ENCODE peak calls at places on chromosomes 16 and 17, in eight cellular contexts. One of them, this sample, is unnamed.

GRCh38 chr16:84753412-84754325 is 53.9 kb downstream of the USP10 start:
- DNase-seq in fibroblast of lung: no peak
- DNase-seq in uterus: no peak
- DNase-seq in IMR-90: no peak
- DNase-seq in dorsolateral prefrontal cortex: no peak
- DNase-seq in MM.1S: no peak
- DNase-seq in suprapubic skin: no peak
- DNase-seq in CD8-positive, alpha-beta T cell: no peak
- DNase-seq in this sample: no peak

GRCh38 chr16:57000271-57001025 is 11.1 kb downstream of the NLRC5 start:
- DNase-seq in fibroblast of lung: peak
- DNase-seq in uterus: peak
- DNase-seq in IMR-90: peak
- DNase-seq in dorsolateral prefrontal cortex: no peak
- DNase-seq in MM.1S: no peak
- DNase-seq in suprapubic skin: no peak
- DNase-seq in CD8-positive, alpha-beta T cell: no peak
- DNase-seq in this sample: no peak

GRCh38 chr17:7219434-7219811 is 213 bp downstream of the DLG4 start:
- DNase-seq in fibroblast of lung: no peak
- DNase-seq in uterus: no peak
- DNase-seq in IMR-90: no peak
- DNase-seq in dorsolateral prefrontal cortex: no peak
- DNase-seq in MM.1S: no peak
- DNase-seq in suprapubic skin: no peak
- DNase-seq in CD8-positive, alpha-beta T cell: no peak
- DNase-seq in this sample: no peak

GRCh38 chr17:74130841-74131240 is 72.6 kb upstream of the RPL38 start:
- DNase-seq in fibroblast of lung: no peak
- DNase-seq in uterus: no peak
- DNase-seq in IMR-90: no peak
- DNase-seq in dorsolateral prefrontal cortex: no peak
- DNase-seq in MM.1S: no peak
- DNase-seq in suprapubic skin: no peak
- DNase-seq in CD8-positive, alpha-beta T cell: no peak
- DNase-seq in this sample: no peak

GRCh38 chr17:40106760-40107265 is 6.4 kb upstream of the NR1D1 start:
- DNase-seq in fibroblast of lung: peak
- DNase-seq in uterus: peak
- DNase-seq in IMR-90: no peak
- DNase-seq in dorsolateral prefrontal cortex: no peak
- DNase-seq in MM.1S: no peak
- DNase-seq in suprapubic skin: no peak
- DNase-seq in CD8-positive, alpha-beta T cell: no peak
- DNase-seq in this sample: no peak

GRCh38 chr16:52494621-52495020 is 52.3 kb downstream of the TOX3 start:
- DNase-seq in fibroblast of lung: peak
- DNase-seq in uterus: no peak
- DNase-seq in IMR-90: no peak
- DNase-seq in dorsolateral prefrontal cortex: no peak
- DNase-seq in MM.1S: no peak
- DNase-seq in suprapubic skin: no peak
- DNase-seq in CD8-positive, alpha-beta T cell: no peak
- DNase-seq in this sample: no peak

GRCh38 chr16:4213721-4214120 is 28.2 kb downstream of the SRL start:
- DNase-seq in fibroblast of lung: no peak
- DNase-seq in uterus: no peak
- DNase-seq in IMR-90: no peak
- DNase-seq in dorsolateral prefrontal cortex: no peak
- DNase-seq in MM.1S: no peak
- DNase-seq in suprapubic skin: no peak
- DNase-seq in CD8-positive, alpha-beta T cell: no peak
- DNase-seq in this sample: no peak

GRCh38 chr17:13735861-13736260 is 134.1 kb upstream of the HS3ST3A1 start:
- DNase-seq in fibroblast of lung: no peak
- DNase-seq in uterus: no peak
- DNase-seq in IMR-90: no peak
- DNase-seq in dorsolateral prefrontal cortex: no peak
- DNase-seq in MM.1S: no peak
- DNase-seq in suprapubic skin: no peak
- DNase-seq in CD8-positive, alpha-beta T cell: no peak
- DNase-seq in this sample: no peak

GRCh38 chr16:86879268-86879667 is 300.9 kb downstream of the FOXL1 start:
- DNase-seq in fibroblast of lung: no peak
- DNase-seq in uterus: no peak
- DNase-seq in IMR-90: no peak
- DNase-seq in dorsolateral prefrontal cortex: no peak
- DNase-seq in MM.1S: no peak
- DNase-seq in suprapubic skin: no peak
- DNase-seq in CD8-positive, alpha-beta T cell: no peak
- DNase-seq in this sample: no peak

GRCh38 chr16:476039-476438 is 50.6 kb downstream of the RAB11FIP3 start:
- DNase-seq in fibroblast of lung: no peak
- DNase-seq in uterus: no peak
- DNase-seq in IMR-90: no peak
- DNase-seq in dorsolateral prefrontal cortex: no peak
- DNase-seq in MM.1S: no peak
- DNase-seq in suprapubic skin: no peak
- DNase-seq in CD8-positive, alpha-beta T cell: no peak
- DNase-seq in this sample: no peak

GRCh38 chr17:46874906-46875305 is 23.5 kb downstream of the WNT9B start:
- DNase-seq in fibroblast of lung: no peak
- DNase-seq in uterus: no peak
- DNase-seq in IMR-90: no peak
- DNase-seq in dorsolateral prefrontal cortex: no peak
- DNase-seq in MM.1S: no peak
- DNase-seq in suprapubic skin: no peak
- DNase-seq in CD8-positive, alpha-beta T cell: no peak
- DNase-seq in this sample: no peak

GRCh38 chr16:84751947-84752346 is 52.1 kb downstream of the USP10 start:
- DNase-seq in fibroblast of lung: peak
- DNase-seq in uterus: no peak
- DNase-seq in IMR-90: no peak
- DNase-seq in dorsolateral prefrontal cortex: no peak
- DNase-seq in MM.1S: peak
- DNase-seq in suprapubic skin: no peak
- DNase-seq in CD8-positive, alpha-beta T cell: no peak
- DNase-seq in this sample: no peak

GRCh38 chr17:72997559-72997958 is 94.9 kb downstream of the SLC39A11 start:
- DNase-seq in fibroblast of lung: no peak
- DNase-seq in uterus: no peak
- DNase-seq in IMR-90: no peak
- DNase-seq in dorsolateral prefrontal cortex: no peak
- DNase-seq in MM.1S: no peak
- DNase-seq in suprapubic skin: no peak
- DNase-seq in CD8-positive, alpha-beta T cell: no peak
- DNase-seq in this sample: no peak

GRCh38 chr17:78555741-78556401 is 21.3 kb downstream of the DNAH17 start:
- DNase-seq in fibroblast of lung: no peak
- DNase-seq in uterus: no peak
- DNase-seq in IMR-90: no peak
- DNase-seq in dorsolateral prefrontal cortex: no peak
- DNase-seq in MM.1S: no peak
- DNase-seq in suprapubic skin: no peak
- DNase-seq in CD8-positive, alpha-beta T cell: no peak
- DNase-seq in this sample: no peak

GRCh38 chr17:75105269-75106080 is 4.3 kb upstream of the ARMC7 start:
- DNase-seq in fibroblast of lung: no peak
- DNase-seq in uterus: no peak
- DNase-seq in IMR-90: peak
- DNase-seq in dorsolateral prefrontal cortex: no peak
- DNase-seq in MM.1S: peak
- DNase-seq in suprapubic skin: no peak
- DNase-seq in CD8-positive, alpha-beta T cell: no peak
- DNase-seq in this sample: peak

GRCh38 chr16:27547134-27547533 is 2.6 kb downstream of the GTF3C1 start:
- DNase-seq in fibroblast of lung: peak
- DNase-seq in uterus: peak
- DNase-seq in IMR-90: peak
- DNase-seq in dorsolateral prefrontal cortex: no peak
- DNase-seq in MM.1S: no peak
- DNase-seq in suprapubic skin: no peak
- DNase-seq in CD8-positive, alpha-beta T cell: no peak
- DNase-seq in this sample: no peak

GRCh38 chr17:57530026-57530425 is 215.1 kb downstream of the CCDC182 start:
- DNase-seq in fibroblast of lung: no peak
- DNase-seq in uterus: no peak
- DNase-seq in IMR-90: no peak
- DNase-seq in dorsolateral prefrontal cortex: no peak
- DNase-seq in MM.1S: no peak
- DNase-seq in suprapubic skin: no peak
- DNase-seq in CD8-positive, alpha-beta T cell: no peak
- DNase-seq in this sample: no peak
- TF ChIP-seq CTCF in fibroblast of lung: no peak
- TF ChIP-seq CTCF in uterus: no peak
- TF ChIP-seq CTCF in IMR-90: no peak
- TF ChIP-seq CTCF in dorsolateral prefrontal cortex: no peak
- TF ChIP-seq CTCF in MM.1S: no peak
- TF ChIP-seq CTCF in suprapubic skin: no peak
- TF ChIP-seq CTCF in CD8-positive, alpha-beta T cell: no peak
- TF ChIP-seq CTCF in this sample: no peak

GRCh38 chr17:6041261-6041660 is 28.9 kb upstream of the WSCD1 start:
- DNase-seq in fibroblast of lung: no peak
- DNase-seq in uterus: no peak
- DNase-seq in IMR-90: no peak
- DNase-seq in dorsolateral prefrontal cortex: no peak
- DNase-seq in MM.1S: no peak
- DNase-seq in suprapubic skin: no peak
- DNase-seq in CD8-positive, alpha-beta T cell: no peak
- DNase-seq in this sample: no peak

GRCh38 chr17:6046431-6046830 is 23.7 kb upstream of the WSCD1 start:
- DNase-seq in fibroblast of lung: no peak
- DNase-seq in uterus: no peak
- DNase-seq in IMR-90: no peak
- DNase-seq in dorsolateral prefrontal cortex: no peak
- DNase-seq in MM.1S: no peak
- DNase-seq in suprapubic skin: no peak
- DNase-seq in CD8-positive, alpha-beta T cell: no peak
- DNase-seq in this sample: no peak

GRCh38 chr17:6045621-6046357 is 24.4 kb upstream of the WSCD1 start:
- DNase-seq in fibroblast of lung: no peak
- DNase-seq in uterus: no peak
- DNase-seq in IMR-90: no peak
- DNase-seq in dorsolateral prefrontal cortex: no peak
- DNase-seq in MM.1S: no peak
- DNase-seq in suprapubic skin: no peak
- DNase-seq in CD8-positive, alpha-beta T cell: no peak
- DNase-seq in this sample: no peak

GRCh38 chr17:6043405-6043804 is 26.8 kb upstream of the WSCD1 start:
- DNase-seq in fibroblast of lung: no peak
- DNase-seq in uterus: no peak
- DNase-seq in IMR-90: no peak
- DNase-seq in dorsolateral prefrontal cortex: no peak
- DNase-seq in MM.1S: no peak
- DNase-seq in suprapubic skin: no peak
- DNase-seq in CD8-positive, alpha-beta T cell: no peak
- DNase-seq in this sample: no peak

GRCh38 chr17:6044261-6044660 is 25.9 kb upstream of the WSCD1 start:
- DNase-seq in fibroblast of lung: no peak
- DNase-seq in uterus: no peak
- DNase-seq in IMR-90: no peak
- DNase-seq in dorsolateral prefrontal cortex: no peak
- DNase-seq in MM.1S: no peak
- DNase-seq in suprapubic skin: no peak
- DNase-seq in CD8-positive, alpha-beta T cell: no peak
- DNase-seq in this sample: no peak
- H3K27ac ChIP-seq in fibroblast of lung: no peak
- H3K27ac ChIP-seq in uterus: no peak
- H3K27ac ChIP-seq in IMR-90: no peak
- H3K27ac ChIP-seq in dorsolateral prefrontal cortex: no peak
- H3K27ac ChIP-seq in MM.1S: no peak
- H3K27ac ChIP-seq in suprapubic skin: no peak
- H3K27ac ChIP-seq in CD8-positive, alpha-beta T cell: no peak
- H3K27ac ChIP-seq in this sample: no peak

GRCh38 chr17:71232801-71233559 is 887.8 kb upstream of the SOX9 start:
- DNase-seq in fibroblast of lung: peak
- DNase-seq in uterus: no peak
- DNase-seq in IMR-90: peak
- DNase-seq in dorsolateral prefrontal cortex: no peak
- DNase-seq in MM.1S: no peak
- DNase-seq in suprapubic skin: no peak
- DNase-seq in CD8-positive, alpha-beta T cell: no peak
- DNase-seq in this sample: no peak

GRCh38 chr17:71234349-71234748 is 886.5 kb upstream of the SOX9 start:
- DNase-seq in fibroblast of lung: no peak
- DNase-seq in uterus: no peak
- DNase-seq in IMR-90: no peak
- DNase-seq in dorsolateral prefrontal cortex: no peak
- DNase-seq in MM.1S: peak
- DNase-seq in suprapubic skin: no peak
- DNase-seq in CD8-positive, alpha-beta T cell: no peak
- DNase-seq in this sample: no peak

DNA sequence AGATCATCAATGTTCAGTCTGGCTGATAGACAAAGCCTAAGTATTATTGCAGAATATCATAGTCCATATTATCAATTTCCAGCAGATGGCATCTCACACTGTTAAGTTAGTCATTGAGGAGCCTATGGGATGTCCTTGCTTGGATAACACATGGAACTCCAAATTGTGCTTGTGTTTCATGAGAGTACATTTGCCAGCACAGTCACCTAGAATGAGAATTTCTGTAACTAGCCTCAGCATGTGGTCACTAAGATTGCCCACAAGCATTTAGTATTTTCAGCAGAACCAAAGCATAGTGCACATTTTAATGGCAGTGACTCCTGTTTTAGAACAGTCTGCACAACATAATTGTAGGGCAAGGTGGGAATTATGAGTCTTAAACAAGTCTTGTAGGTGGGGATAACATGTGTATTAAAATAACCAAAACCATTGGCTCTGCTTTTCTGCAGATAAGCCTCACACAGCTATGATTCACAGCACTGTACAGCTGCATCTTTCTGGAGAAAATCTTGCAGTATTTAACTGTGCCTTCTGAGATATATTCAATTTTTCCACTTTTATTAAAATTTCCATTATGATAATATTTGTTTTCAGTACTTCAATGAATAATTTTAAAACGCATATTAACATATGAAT is 882.8 kb upstream of the SOX9 start:
- DNase-seq in fibroblast of lung: peak
- DNase-seq in uterus: no peak
- DNase-seq in IMR-90: peak
- DNase-seq in dorsolateral prefrontal cortex: no peak
- DNase-seq in MM.1S: no peak
- DNase-seq in suprapubic skin: no peak
- DNase-seq in CD8-positive, alpha-beta T cell: no peak
- DNase-seq in this sample: no peak
- TF ChIP-seq CTCF in fibroblast of lung: peak
- TF ChIP-seq CTCF in uterus: no peak
- TF ChIP-seq CTCF in IMR-90: peak
- TF ChIP-seq CTCF in dorsolateral prefrontal cortex: peak
- TF ChIP-seq CTCF in MM.1S: no peak
- TF ChIP-seq CTCF in suprapubic skin: peak
- TF ChIP-seq CTCF in CD8-positive, alpha-beta T cell: no peak
- TF ChIP-seq CTCF in this sample: no peak

DNA sequence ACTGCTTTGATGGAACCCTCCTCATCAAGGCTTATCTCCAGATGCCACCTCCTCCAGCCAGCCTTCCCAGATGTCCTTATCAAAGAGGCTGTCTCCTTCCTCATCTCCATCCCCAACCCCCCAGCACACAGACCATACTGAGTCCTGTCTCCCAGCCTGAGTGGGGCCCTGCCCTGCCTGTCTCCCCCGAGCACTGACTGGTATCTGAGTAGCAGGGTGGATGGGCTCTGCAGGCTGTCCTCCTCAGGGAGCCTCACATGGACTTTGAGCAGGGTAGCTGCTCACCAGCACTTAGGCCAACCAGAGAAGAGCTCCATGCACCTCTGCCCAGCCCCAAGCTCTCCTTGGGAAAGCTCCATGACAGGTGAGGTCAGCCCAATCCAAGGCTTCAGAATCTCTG is 20.0 kb upstream of the ITGA3 start:
- DNase-seq in fibroblast of lung: no peak
- DNase-seq in uterus: no peak
- DNase-seq in IMR-90: no peak
- DNase-seq in dorsolateral prefrontal cortex: no peak
- DNase-seq in MM.1S: no peak
- DNase-seq in suprapubic skin: no peak
- DNase-seq in CD8-positive, alpha-beta T cell: no peak
- DNase-seq in this sample: no peak
- H3K27ac ChIP-seq in fibroblast of lung: no peak
- H3K27ac ChIP-seq in uterus: no peak
- H3K27ac ChIP-seq in IMR-90: peak
- H3K27ac ChIP-seq in dorsolateral prefrontal cortex: no peak
- H3K27ac ChIP-seq in MM.1S: no peak
- H3K27ac ChIP-seq in suprapubic skin: no peak
- H3K27ac ChIP-seq in CD8-positive, alpha-beta T cell: no peak
- H3K27ac ChIP-seq in this sample: peak

This sample was measured in lower lobe of right lung.